ENCODE peak calls at places on chromosomes 16 and 17, in seven cellular contexts. J, Q, W, U, A, C and Y are unnamed samples.

GRCh38 chr17:1232786-1233185 is 37.5 kb upstream of the BHLHA9 start:
- DNase-seq in C (no peak), A (no peak), W (no peak), J (no peak), U (no peak), Q (no peak), Y (no peak)

GRCh38 chr16:84117482-84117843 is 721 bp upstream of the MBTPS1 start:
- DNase-seq in W (peak), U (no peak), A (no peak), C (no peak), J (peak), Q (no peak), Y (no peak)

GRCh38 chr16:10926094-10926493 is 16.2 kb downstream of the DEXI start:
- DNase-seq in U (no peak), Q (no peak), W (no peak), C (no peak), J (no peak), A (no peak), Y (no peak)

GRCh38 chr17:80292557-80292956 is 31.9 kb downstream of the RNF213 start:
- DNase-seq in Q (no peak), A (no peak), C (no peak), J (no peak), W (no peak), U (no peak), Y (no peak)

GRCh38 chr17:78377858-78378224 is 608 bp upstream of the PGS1 start:
- DNase-seq in A (no peak), J (no peak), Q (no peak), U (no peak), C (no peak), W (peak), Y (no peak)

GRCh38 chr17:62671553-62671952 is 44.1 kb downstream of the MRC2 start:
- DNase-seq in C (peak), W (peak), U (no peak), J (peak), A (no peak), Q (no peak), Y (no peak)

GRCh38 chr17:64328875-64329405 is 61.7 kb downstream of the PECAM1 start:
- DNase-seq in U (no peak), J (no peak), C (no peak), W (no peak), Q (no peak), A (no peak), Y (no peak)

GRCh38 chr16:85556456-85557082 is 56.6 kb upstream of the GSE1 start:
- DNase-seq in Q (no peak), W (peak), J (peak), U (peak), A (no peak), C (no peak), Y (peak)

GRCh38 chr17:40168262-40168832 is 8.9 kb upstream of the RAPGEFL1 start:
- DNase-seq in U (peak), A (peak), J (peak), Q (peak), C (peak), W (peak), Y (peak)

GRCh38 chr17:32277284-32277683 is 11.7 kb downstream of the RHBDL3 start:
- DNase-seq in W (no peak), J (no peak), A (no peak), U (no peak), C (no peak), Q (no peak), Y (peak)

GRCh38 chr17:76511562-76512365 is 10.5 kb upstream of the RHBDF2 start:
- DNase-seq in Q (no peak), C (no peak), A (no peak), J (no peak), W (no peak), U (no peak), Y (no peak)

GRCh38 chr16:62363451-62363850 is 327.2 kb upstream of the CDH8 start:
- DNase-seq in W (no peak), U (no peak), A (no peak), J (peak), C (no peak), Q (no peak), Y (peak)

GRCh38 chr17:62778990-62779681 is 29.0 kb downstream of the MARCHF10 start:
- DNase-seq in C (peak), A (no peak), W (peak), U (no peak), J (peak), Q (peak), Y (no peak)

GRCh38 chr17:35596530-35597233 is 9.6 kb downstream of the AP2B1 start:
- DNase-seq in U (peak), Q (no peak), W (no peak), A (no peak), C (no peak), J (peak), Y (no peak)

GRCh38 chr16:3582276-3583165 is 5.3 kb upstream of the NLRC3 start:
- DNase-seq in C (no peak), J (no peak), Q (no peak), W (no peak), A (no peak), U (no peak), Y (no peak)

GRCh38 chr16:72923757-72924156 is 124.2 kb downstream of the ZFHX3 start:
- DNase-seq in J (no peak), U (no peak), W (no peak), C (no peak), A (no peak), Q (no peak), Y (no peak)

GRCh38 chr17:81346090-81346907 is 49.0 kb upstream of the BAHCC1 start:
- DNase-seq in W (peak), A (peak), Q (peak), C (peak), J (peak), U (peak), Y (peak)

GRCh38 chr16:72131036-72131435 is 37.4 kb downstream of the DHX38 start:
- DNase-seq in J (no peak), C (no peak), U (no peak), W (no peak), Q (no peak), A (no peak), Y (no peak)

GRCh38 chr17:82095777-82096708 is 2.0 kb downstream of the FASN start:
- DNase-seq in A (no peak), U (no peak), W (no peak), C (no peak), Q (no peak), J (no peak), Y (peak)

GRCh38 chr16:58518083-58518979 is 3.0 kb downstream of the SETD6 start:
- DNase-seq in U (no peak), J (no peak), C (no peak), W (no peak), Q (no peak), A (peak), Y (no peak)

GRCh38 chr17:34503804-34504203 is 75.6 kb upstream of the TMEM132E start:
- DNase-seq in W (no peak), J (no peak), A (no peak), U (no peak), Q (no peak), C (no peak), Y (no peak)

GRCh38 chr17:77242118-77242800 is 101.5 kb downstream of the SEC14L1 start:
- DNase-seq in U (no peak), C (no peak), A (no peak), Q (no peak), J (no peak), W (no peak), Y (no peak)

GRCh38 chr17:76781056-76781982 is 43.4 kb downstream of the MFSD11 start:
- DNase-seq in U (no peak), C (no peak), W (no peak), Q (no peak), J (no peak), A (no peak), Y (no peak)

GRCh38 chr16:17830651-17831050 is 359.9 kb upstream of the XYLT1 start:
- DNase-seq in A (no peak), U (no peak), W (no peak), Q (no peak), C (no peak), J (no peak), Y (no peak)

GRCh38 chr17:19328441-19329061 is 34.0 kb downstream of the B9D1 start:
- DNase-seq in J (no peak), Q (no peak), U (no peak), W (no peak), C (no peak), A (no peak), Y (no peak)

GRCh38 chr16:14194706-14195105 is 123.6 kb downstream of the MRTFB start:
- DNase-seq in A (no peak), J (no peak), C (no peak), Q (no peak), W (no peak), U (no peak), Y (no peak)

GRCh38 chr16:52463904-52464303 is 83.0 kb downstream of the TOX3 start:
- DNase-seq in Q (no peak), C (no peak), W (no peak), A (no peak), J (no peak), U (no peak), Y (no peak)

GRCh38 chr16:27305839-27306442 is 7.8 kb upstream of the IL4R start:
- DNase-seq in U (no peak), W (no peak), A (no peak), Q (no peak), J (no peak), C (no peak), Y (no peak)

GRCh38 chr17:2860045-2860444 is 63.8 kb downstream of the RAP1GAP2 start:
- DNase-seq in Q (no peak), A (no peak), C (no peak), W (no peak), J (no peak), U (no peak), Y (no peak)

GRCh38 chr17:14325618-14326167 is 24.8 kb downstream of the HS3ST3B1 start:
- DNase-seq in C (peak), U (no peak), J (no peak), Q (no peak), A (no peak), W (no peak), Y (no peak)

GRCh38 chr16:69932228-69932627 is 18.9 kb upstream of the CLEC18A start:
- DNase-seq in W (no peak), A (no peak), U (no peak), Q (no peak), J (no peak), C (no peak), Y (no peak)

GRCh38 chr16:24344791-24345190 is 88.7 kb downstream of the CACNG3 start:
- DNase-seq in A (no peak), J (no peak), C (no peak), W (no peak), U (no peak), Q (no peak), Y (no peak)

GRCh38 chr16:24346734-24347133 is 90.6 kb downstream of the CACNG3 start:
- DNase-seq in U (peak), W (no peak), C (no peak), J (no peak), A (no peak), Q (no peak), Y (no peak)

GRCh38 chr16:24347556-24347955 is 91.4 kb downstream of the CACNG3 start:
- DNase-seq in Q (no peak), W (no peak), A (no peak), C (peak), J (no peak), U (no peak), Y (no peak)

GRCh38 chr16:24348511-24349290 is 92.6 kb downstream of the CACNG3 start:
- DNase-seq in C (no peak), J (no peak), A (no peak), W (no peak), U (no peak), Q (no peak), Y (no peak)
- TF ChIP-seq JUND in C (no peak), J (no peak), A (no peak), W (no peak), U (no peak), Q (no peak), Y (no peak)

GRCh38 chr16:8931864-8932263 is 31.8 kb downstream of the USP7 start:
- DNase-seq in C (peak), Q (no peak), U (peak), W (peak), A (no peak), J (no peak), Y (peak)
- TF ChIP-seq JUND in C (no peak), Q (no peak), U (no peak), W (no peak), A (no peak), J (no peak), Y (no peak)

DNA sequence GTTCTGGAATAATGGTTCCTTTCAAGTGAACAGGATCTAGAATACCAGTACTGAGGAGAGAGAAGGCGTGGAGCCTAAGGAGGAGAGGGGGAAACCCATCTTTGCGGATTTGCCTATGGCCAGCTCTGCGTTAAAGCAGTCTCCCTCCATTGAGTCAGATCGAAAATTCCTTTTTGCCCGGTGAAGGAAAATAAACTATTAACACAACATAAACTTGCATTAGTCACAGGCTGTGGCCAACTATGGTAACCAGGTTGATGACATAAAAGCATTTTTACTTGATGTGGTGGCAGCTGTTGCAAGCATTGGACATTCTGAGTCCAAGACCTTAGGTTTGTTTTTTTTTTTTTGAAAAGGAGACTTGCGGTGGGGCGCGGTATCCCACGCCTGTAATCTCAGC is 8.9 kb downstream of the LDAF1 start:
- DNase-seq in U (no peak), W (no peak), Q (peak), J (no peak), C (no peak), A (no peak), Y (no peak)
- TF ChIP-seq JUND in U (no peak), W (no peak), Q (no peak), J (no peak), C (no peak), A (no peak), Y (no peak)

GRCh38 chr17:38766341-38766740 is 13.8 kb downstream of the PSMB3 start:
- DNase-seq in W (no peak), Q (no peak), J (no peak), U (no peak), C (no peak), A (no peak), Y (no peak)

GRCh38 chr17:38762231-38762630 is 9.7 kb downstream of the PSMB3 start:
- DNase-seq in J (no peak), A (no peak), Q (no peak), U (no peak), C (no peak), W (no peak), Y (no peak)

DNA sequence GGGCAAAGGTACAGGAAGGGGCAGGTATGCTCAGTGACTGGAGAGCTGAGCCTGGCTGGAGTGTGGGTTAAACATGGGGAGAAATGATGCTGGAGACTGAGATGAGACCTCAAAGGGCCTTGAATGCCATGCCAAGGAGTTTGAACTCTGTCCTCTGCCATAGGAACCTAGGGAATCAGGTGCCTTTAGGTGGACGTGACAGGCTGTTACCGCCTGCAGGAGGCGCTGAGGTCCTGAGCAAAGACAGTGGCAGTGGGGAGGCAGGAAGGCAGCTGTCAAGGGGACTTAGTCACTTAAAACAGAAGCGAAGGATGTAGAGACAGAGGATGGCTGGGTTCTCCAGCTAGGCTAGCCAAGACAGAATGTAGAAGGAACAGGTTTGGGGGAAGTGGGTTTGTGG is 9.1 kb downstream of the PSMB3 start:
- DNase-seq in W (peak), U (peak), J (peak), Q (peak), C (peak), A (no peak), Y (no peak)
- TF ChIP-seq JUND in W (no peak), U (no peak), J (no peak), Q (no peak), C (no peak), A (no peak), Y (no peak)

DNA sequence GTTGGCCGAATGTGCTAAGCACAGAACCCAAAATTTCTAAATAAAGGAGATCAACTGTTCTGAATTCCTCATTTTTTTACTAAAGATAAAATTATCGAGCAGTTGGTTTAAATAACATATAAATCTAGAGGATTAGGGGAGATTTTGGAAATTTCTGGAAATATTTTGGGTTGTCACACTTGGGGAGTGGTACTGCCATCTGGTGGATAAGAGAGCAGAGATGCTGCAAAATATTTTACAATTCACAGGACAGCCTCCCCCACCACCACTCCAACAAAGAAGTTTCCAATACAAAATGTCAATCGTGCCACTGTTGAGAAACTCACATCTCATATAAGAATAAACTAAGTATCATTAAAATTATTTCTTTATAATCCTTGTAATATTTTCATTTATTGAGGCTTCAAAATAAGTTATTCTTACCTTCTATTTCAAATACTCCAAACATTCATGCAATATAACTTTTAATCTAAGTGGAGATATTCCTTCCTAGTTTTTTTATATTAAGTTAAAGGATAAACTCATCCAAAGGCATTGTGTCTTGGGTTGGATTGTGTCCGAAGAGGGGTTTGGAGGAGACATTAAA is 17.0 kb upstream of the ABCA8 start:
- DNase-seq in J (peak), Q (peak), W (peak), C (peak), A (no peak), U (no peak), Y (peak)
- TF ChIP-seq JUND in J (no peak), Q (no peak), W (no peak), C (no peak), A (no peak), U (no peak), Y (no peak)

DNA sequence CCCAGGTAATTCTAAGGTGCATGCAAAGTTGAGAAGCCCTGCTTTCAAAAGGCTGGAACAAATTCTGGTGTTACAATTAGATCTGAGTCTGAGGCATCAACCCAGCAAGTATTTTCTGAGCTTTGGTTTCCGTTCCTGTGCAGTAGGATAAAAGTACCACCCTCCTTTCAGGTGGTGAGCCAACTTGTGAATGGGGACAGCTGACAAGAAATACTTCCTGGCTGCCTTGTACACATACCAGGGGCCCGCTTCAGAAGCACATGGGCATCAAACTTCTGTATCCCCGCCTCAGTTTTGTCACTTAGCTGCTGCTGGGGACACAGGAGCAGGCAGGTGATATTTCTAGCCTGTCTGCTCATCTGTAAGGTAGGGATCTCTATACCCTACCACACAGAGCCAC is 252.2 kb downstream of the CPPED1 start:
- DNase-seq in W (no peak), U (no peak), A (no peak), Q (no peak), C (no peak), J (no peak), Y (no peak)
- TF ChIP-seq JUND in W (no peak), U (no peak), A (no peak), Q (no peak), C (no peak), J (no peak), Y (no peak)

GRCh38 chr17:73770115-73770848 is 126.0 kb upstream of the SDK2 start:
- DNase-seq in J (peak), Q (peak), A (no peak), C (no peak), U (no peak), W (peak), Y (peak)
- TF ChIP-seq JUND in J (no peak), Q (peak), A (no peak), C (no peak), U (no peak), W (peak), Y (peak)

GRCh38 chr17:83109386-83109785 is 30.0 kb downstream of the METRNL start:
- DNase-seq in J (no peak), C (no peak), A (no peak), W (no peak), Q (no peak), U (no peak), Y (no peak)

GRCh38 chr17:83111516-83112282 is 32.3 kb downstream of the METRNL start:
- DNase-seq in A (no peak), W (no peak), C (no peak), U (no peak), Q (no peak), J (no peak), Y (no peak)

GRCh38 chr17:83110755-83111154 is 31.3 kb downstream of the METRNL start:
- DNase-seq in W (no peak), U (no peak), C (no peak), A (no peak), Q (no peak), J (peak), Y (no peak)

GRCh38 chr17:83108709-83109108 is 29.3 kb downstream of the METRNL start:
- DNase-seq in Q (no peak), U (no peak), A (no peak), C (no peak), J (no peak), W (no peak), Y (no peak)

DNA sequence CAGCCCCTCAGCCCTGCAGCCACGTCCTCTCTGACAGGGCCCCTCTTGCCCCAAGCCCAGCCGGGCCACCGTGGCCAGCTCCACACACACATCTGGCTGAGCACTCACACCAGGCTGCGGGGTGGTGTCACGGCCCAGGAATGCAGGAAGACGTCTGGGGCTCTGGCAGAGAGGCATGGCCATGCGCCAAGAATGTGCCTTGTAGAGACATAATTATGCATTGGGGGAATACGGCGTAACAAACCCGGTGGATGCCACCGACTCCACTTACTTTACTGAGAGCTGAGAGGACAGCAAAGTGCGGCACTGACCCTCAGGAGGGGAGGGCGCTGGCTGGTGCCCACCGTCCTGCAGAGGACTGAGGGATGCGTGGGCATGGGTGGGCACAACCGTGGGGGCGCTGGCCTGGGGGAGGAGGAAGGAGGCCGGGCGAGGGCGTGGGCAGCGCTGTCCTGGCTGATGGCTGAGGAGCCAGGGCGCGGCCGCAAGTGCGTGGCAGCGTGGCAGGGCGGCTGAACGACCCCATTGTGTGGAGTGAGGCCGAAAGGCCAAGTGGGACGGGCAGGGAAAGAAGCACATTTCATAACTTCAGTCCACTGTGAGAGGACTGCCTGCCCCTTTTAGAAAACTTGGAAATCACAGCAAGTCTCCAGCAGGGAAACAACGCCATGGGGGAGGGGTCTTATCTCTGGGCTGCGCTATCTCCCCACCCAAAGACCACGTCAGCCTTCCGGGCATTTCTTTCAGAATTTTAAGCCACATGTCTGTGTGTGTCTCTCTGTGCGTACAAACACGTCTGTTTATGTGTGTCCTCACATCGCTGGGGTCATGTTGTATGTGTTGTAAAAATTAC is 30.6 kb downstream of the METRNL start:
- DNase-seq in U (no peak), Q (peak), W (peak), J (peak), A (no peak), C (peak), Y (peak)
- TF ChIP-seq JUND in U (no peak), Q (no peak), W (no peak), J (peak), A (no peak), C (no peak), Y (no peak)